ENCODE peak calls at places on chromosome 20, in seven cellular contexts. E, J, B, L, I, X and F are unnamed samples.

GRCh38 chr20:59802471-59803221 is 130.8 kb downstream of the SYCP2 start:
- DNase-seq in I (no peak), X (no peak), B (no peak), J (no peak), E (no peak), L (no peak), F (no peak)

GRCh38 chr20:63567382-63568169 is 6.5 kb downstream of the HELZ2 start:
- DNase-seq in X (no peak), B (no peak), L (peak; percentile 92), I (peak; percentile 76), E (no peak), J (peak; percentile 87), F (peak; percentile 46)

GRCh38 chr20:34390769-34391447 is 27.8 kb downstream of the ITCH start:
- DNase-seq in X (peak; percentile 51), B (peak; percentile 89), L (no peak), I (peak; percentile 82), E (no peak), J (no peak), F (no peak)

GRCh38 chr20:25050501-25051350 is 7.2 kb downstream of the ACSS1 start:
- DNase-seq in X (no peak), L (no peak), B (no peak), J (no peak), I (peak; percentile 47), E (no peak), F (no peak)

GRCh38 chr20:59495166-59495565 is 109.2 kb upstream of the PHACTR3 start:
- DNase-seq in X (no peak), J (no peak), I (no peak), E (no peak), L (no peak), B (no peak), F (no peak)

GRCh38 chr20:54466112-54466511 is 9.3 kb upstream of the DOK5 start:
- DNase-seq in B (no peak), L (no peak), J (no peak), X (no peak), E (no peak), I (no peak), F (no peak)

GRCh38 chr20:4444404-4444803 is 277.3 kb upstream of the PRND start:
- DNase-seq in B (no peak), L (no peak), X (no peak), J (no peak), E (no peak), I (no peak), F (no peak)

GRCh38 chr20:1209447-1210387 is 6.5 kb downstream of the C20orf202 start:
- DNase-seq in X (no peak), B (peak; percentile 30), J (no peak), L (no peak), I (no peak), E (no peak), F (no peak)

GRCh38 chr20:41344477-41344876 is 3.9 kb downstream of the LPIN3 start:
- DNase-seq in I (no peak), L (no peak), B (no peak), E (no peak), X (no peak), J (no peak), F (no peak)

GRCh38 chr20:2794866-2795447 is 5.5 kb downstream of the CPXM1 start:
- DNase-seq in E (no peak), B (no peak), I (no peak), J (no peak), L (no peak), X (no peak), F (peak; percentile 32)

GRCh38 chr20:2932497-2932896 is 59.2 kb downstream of the PTPRA start:
- DNase-seq in L (no peak), B (peak; percentile 10), I (no peak), X (no peak), E (no peak), J (no peak), F (no peak)

GRCh38 chr20:45937765-45938164 is 3.3 kb downstream of the PCIF1 start:
- DNase-seq in L (no peak), I (no peak), J (no peak), B (peak; percentile 37), X (no peak), E (no peak), F (peak; percentile 28)

GRCh38 chr20:8523684-8524083 is 391.6 kb downstream of the PLCB1 start:
- DNase-seq in X (no peak), E (no peak), J (no peak), B (peak; percentile 5), L (no peak), I (no peak), F (no peak)

GRCh38 chr20:24694727-24695528 is 225.5 kb downstream of the SYNDIG1 start:
- DNase-seq in L (no peak), I (no peak), B (no peak), X (no peak), J (no peak), E (no peak), F (no peak)

GRCh38 chr20:1933465-1933870 is 38.3 kb downstream of the SIRPA start:
- DNase-seq in I (peak; percentile 68), J (no peak), E (peak; percentile 73), B (peak; percentile 51), X (peak; percentile 53), L (no peak), F (no peak)

GRCh38 chr20:58241766-58242465 is 13.5 kb upstream of the ANKRD60 start:
- DNase-seq in I (no peak), E (no peak), J (no peak), X (no peak), L (no peak), B (no peak), F (no peak)

GRCh38 chr20:16802652-16802935 is 54.4 kb downstream of the OTOR start:
- DNase-seq in B (no peak), X (no peak), J (no peak), I (no peak), E (no peak), L (no peak), F (no peak)

GRCh38 chr20:16803965-16804792 is 56.0 kb downstream of the OTOR start:
- DNase-seq in X (no peak), B (peak; percentile 58), J (peak; percentile 50), E (peak; percentile 19), I (peak; percentile 59), L (peak; percentile 73), F (no peak)

GRCh38 chr20:16804793-16805187 is 56.6 kb downstream of the OTOR start:
- DNase-seq in I (no peak), X (no peak), E (no peak), B (no peak), J (no peak), L (no peak), F (no peak)

GRCh38 chr20:16806061-16806460 is 57.9 kb downstream of the OTOR start:
- DNase-seq in J (no peak), E (no peak), B (no peak), L (no peak), X (no peak), I (no peak), F (no peak)

GRCh38 chr20:16801919-16802651 is 53.9 kb downstream of the OTOR start:
- DNase-seq in B (peak; percentile 51), I (peak; percentile 67), L (peak; percentile 38), E (peak; percentile 35), X (no peak), J (peak; percentile 63), F (peak; percentile 12)
- H3K4me3 ChIP-seq in B (no peak overlapping the region), I (no peak overlapping the region), L (no peak overlapping the region), E (no peak overlapping the region), X (no peak overlapping the region), J (no peak overlapping the region), F (no peak overlapping the region)

DNA sequence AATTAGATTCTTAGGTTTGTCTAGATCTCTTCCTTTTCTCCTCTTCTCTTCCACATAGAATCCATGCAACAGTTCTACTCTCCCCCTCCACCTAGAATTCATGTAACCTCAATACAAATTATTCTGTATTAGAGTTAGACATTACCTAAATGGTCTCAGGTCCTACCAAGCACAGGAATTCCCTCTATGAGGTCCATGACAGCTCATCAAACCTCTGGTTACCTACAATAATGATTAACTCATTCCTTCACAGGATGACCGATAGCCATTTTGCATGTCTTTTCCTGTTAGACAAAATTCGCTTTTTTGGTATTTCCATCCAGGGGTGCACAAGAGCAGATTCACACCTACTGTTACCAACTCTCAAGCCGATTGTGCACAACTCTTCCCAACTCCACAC is 27.4 kb upstream of the BMP2 start:
- DNase-seq in L (no peak), X (no peak), I (no peak), J (no peak), B (no peak), E (no peak), F (no peak)
- H3K4me3 ChIP-seq in L (no peak overlapping the region), X (no peak overlapping the region), I (no peak overlapping the region), J (no peak overlapping the region), B (no peak overlapping the region), E (no peak overlapping the region), F (no peak overlapping the region)

GRCh38 chr20:17225891-17226409 is 890 bp upstream of the PCSK2 start:
- DNase-seq in J (no peak), B (no peak), I (peak; percentile 34), E (peak; percentile 8), X (no peak), L (peak; percentile 76), F (no peak)

GRCh38 chr20:17227669-17228623 is 1.1 kb downstream of the PCSK2 start:
- DNase-seq in B (no peak), J (no peak), E (no peak), L (peak; percentile 49), I (no peak), X (no peak), F (no peak)

GRCh38 chr20:17227199-17227535 is 327 bp downstream of the PCSK2 start:
- DNase-seq in I (no peak), J (no peak), L (peak; percentile 76), B (no peak), E (no peak), X (no peak), F (no peak)

GRCh38 chr20:17228624-17229061 is 1.8 kb downstream of the PCSK2 start:
- DNase-seq in L (peak; percentile 80), J (no peak), E (peak; percentile 8), B (no peak), I (no peak), X (no peak), F (no peak)

GRCh38 chr20:17226410-17227198 is at the start of gene PCSK2:
- DNase-seq in L (peak; percentile 78), E (peak; percentile 26), X (peak; percentile 7), I (peak; percentile 52), B (peak; percentile 26), J (no peak), F (no peak)
- H3K4me3 ChIP-seq in L (peak within 1 kb of the TSS; percentile 33), E (peak within 1 kb of the TSS; percentile 37), X (peak within 1 kb of the TSS; percentile 39), I (peak within 1 kb of the TSS; percentile 49), B (no peak within 1 kb of the TSS), J (no peak within 1 kb of the TSS), F (no peak within 1 kb of the TSS)

DNA sequence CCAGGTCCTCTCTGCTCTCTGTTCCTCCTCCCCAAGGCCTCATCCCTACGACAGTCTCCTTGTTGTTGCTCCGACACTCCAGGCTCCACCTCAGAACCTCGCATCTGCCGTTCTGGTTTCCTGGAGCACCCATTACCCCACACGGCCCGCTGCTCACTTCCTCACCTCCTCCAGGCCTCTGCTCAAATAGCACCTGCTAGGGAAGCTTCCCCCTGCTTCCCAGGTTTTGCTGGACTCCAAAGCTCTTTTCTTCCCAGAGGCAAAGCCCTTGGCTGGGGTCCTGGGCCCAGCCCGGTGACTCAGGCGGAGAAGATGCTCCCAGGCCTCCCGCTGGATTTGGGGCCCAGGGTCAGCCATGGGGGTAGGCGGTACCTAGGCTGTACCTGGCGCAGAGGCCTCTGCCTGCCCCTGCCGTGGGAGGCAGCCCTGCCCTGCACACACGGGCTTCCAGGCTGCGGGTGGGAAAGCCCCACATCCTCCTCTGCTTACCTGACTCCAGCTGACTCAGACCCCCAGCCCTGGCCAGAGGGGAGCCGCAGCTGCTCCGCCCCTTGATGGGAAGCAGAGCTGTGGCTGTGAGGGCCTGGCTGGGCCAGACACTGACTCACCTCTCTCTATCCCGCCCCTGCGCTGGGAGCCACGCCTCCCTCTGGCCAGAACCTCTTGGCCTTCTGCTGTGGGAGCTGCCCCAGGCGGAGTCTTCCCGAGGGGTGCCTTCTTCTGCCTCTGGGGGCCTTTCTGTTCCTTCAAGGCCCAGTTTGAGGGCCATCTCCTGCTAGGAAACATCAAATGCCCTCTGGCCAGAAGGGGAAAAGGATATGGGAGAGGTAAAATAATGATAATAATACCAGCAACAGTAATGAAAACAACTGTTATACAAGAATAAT is 130.5 kb downstream of the CEBPB start:
- DNase-seq in I (peak; percentile 94), X (peak; percentile 89), E (peak; percentile 85), J (peak; percentile 28), B (peak; percentile 96), L (peak; percentile 96), F (no peak)
- H3K4me3 ChIP-seq in I (peak overlapping the region; percentile 42), X (peak overlapping the region; percentile 5), E (no peak overlapping the region), J (no peak overlapping the region), B (peak overlapping the region; percentile 52), L (peak overlapping the region; percentile 33), F (no peak overlapping the region)